ENCODE peak calls at places on chromosomes 2 and 18, in six cellular contexts. K is ELR; I is iPS-NIHi11; R is stimulated activated CD4-positive, alpha-beta T cell treated with anti-CD3 and anti-CD28 coated beads, TNF-alpha, amount 100 ng/mL, for 1 hour; J is activated CD8-positive, alpha-beta memory T cell treated with anti-CD3 and anti-CD28 coated beads, Interleukin-2, amount 10 ng/mL, durations not matched to agents 7 days and 5 days; U is pons. H is an unnamed sample.

GRCh38 chr18:8662574-8663255 is 42.6 kb upstream of the MTCL1 start:
- DNase-seq in K (no peak), I (no peak), R (no peak), J (no peak), U (no peak), H (no peak)

GRCh38 chr2:175930504-175930903 is 71.6 kb downstream of the LNPK start:
- DNase-seq in K (peak), I (no peak), R (no peak), J (no peak), U (no peak), H (no peak)

GRCh38 chr2:219603784-219604183 is 6.1 kb downstream of the STK11IP start:
- DNase-seq in K (no peak), I (no peak), R (no peak), J (no peak), U (peak), H (no peak)

GRCh38 chr2:240935101-240935876 is 29.2 kb downstream of the CROCC2 start:
- DNase-seq in K (no peak), I (no peak), R (no peak), J (no peak), U (no peak), H (no peak)

GRCh38 chr2:40043191-40043590 is 264.1 kb upstream of the THUMPD2 start:
- DNase-seq in K (peak), I (no peak), R (no peak), J (no peak), U (no peak), H (no peak)

GRCh38 chr2:239236043-239236807 is 164.6 kb downstream of the HDAC4 start:
- DNase-seq in K (no peak), I (no peak), R (no peak), J (peak), U (no peak), H (no peak)

GRCh38 chr2:126449677-126450076 is 206.3 kb upstream of the GYPC start:
- DNase-seq in K (no peak), I (no peak), R (no peak), J (no peak), U (no peak), H (no peak)

GRCh38 chr2:72211359-72211758 is 63.7 kb upstream of the CYP26B1 start:
- DNase-seq in K (peak), I (no peak), R (no peak), J (no peak), U (no peak), H (no peak)

GRCh38 chr2:86396304-86396785 is 44.8 kb upstream of the KDM3A start:
- DNase-seq in K (peak), I (peak), R (no peak), J (no peak), U (peak), H (peak)

GRCh38 chr2:53641290-53641689 is 126.3 kb upstream of the CHAC2 start:
- DNase-seq in K (no peak), I (peak), R (no peak), J (no peak), U (no peak), H (no peak)

GRCh38 chr2:215966274-215966673 is 47.1 kb downstream of the MREG start:
- DNase-seq in K (no peak), I (no peak), R (no peak), J (no peak), U (no peak), H (no peak)

GRCh38 chr18:75203456-75204261 is 5.3 kb downstream of the PTGR3 start:
- DNase-seq in K (peak), I (no peak), R (no peak), J (no peak), U (peak), H (no peak)